ENCODE peak calls at places on chromosomes 13 and 19, in seven cellular contexts. One of them, this sample, is unnamed.

GRCh38 chr19:29896790-29897189 is 45.2 kb upstream of the URI1 start:
- DNase-seq in heart left ventricle: no peak
- DNase-seq in uterus: no peak
- DNase-seq in tibial artery: no peak
- DNase-seq in adrenal gland: no peak
- DNase-seq in thyroid gland: no peak
- DNase-seq in A549: no peak
- DNase-seq in this sample: no peak

GRCh38 chr13:110012102-110012739 is 225.8 kb upstream of the IRS2 start:
- DNase-seq in heart left ventricle: no peak
- DNase-seq in uterus: no peak
- DNase-seq in tibial artery: no peak
- DNase-seq in adrenal gland: no peak
- DNase-seq in thyroid gland: no peak
- DNase-seq in A549: peak
- DNase-seq in this sample: no peak

GRCh38 chr13:25966086-25966485 is 85.7 kb downstream of the SHISA2 start:
- DNase-seq in heart left ventricle: no peak
- DNase-seq in uterus: no peak
- DNase-seq in tibial artery: no peak
- DNase-seq in adrenal gland: no peak
- DNase-seq in thyroid gland: no peak
- DNase-seq in A549: no peak
- DNase-seq in this sample: no peak

GRCh38 chr13:40187324-40187795 is 479.1 kb downstream of the FOXO1 start:
- DNase-seq in heart left ventricle: no peak
- DNase-seq in uterus: no peak
- DNase-seq in tibial artery: no peak
- DNase-seq in adrenal gland: no peak
- DNase-seq in thyroid gland: no peak
- DNase-seq in A549: no peak
- DNase-seq in this sample: no peak

GRCh38 chr19:35442091-35442490 is 6.0 kb upstream of the FFAR2 start:
- DNase-seq in heart left ventricle: peak
- DNase-seq in uterus: no peak
- DNase-seq in tibial artery: no peak
- DNase-seq in adrenal gland: no peak
- DNase-seq in thyroid gland: no peak
- DNase-seq in A549: no peak
- DNase-seq in this sample: no peak

GRCh38 chr19:44723299-44723951 is 24.5 kb downstream of the CEACAM16 start:
- DNase-seq in heart left ventricle: no peak
- DNase-seq in uterus: no peak
- DNase-seq in tibial artery: no peak
- DNase-seq in adrenal gland: no peak
- DNase-seq in thyroid gland: no peak
- DNase-seq in A549: no peak
- DNase-seq in this sample: no peak

GRCh38 chr19:34485831-34486230 is 4.3 kb downstream of the WTIP start:
- DNase-seq in heart left ventricle: no peak
- DNase-seq in uterus: no peak
- DNase-seq in tibial artery: peak
- DNase-seq in adrenal gland: no peak
- DNase-seq in thyroid gland: no peak
- DNase-seq in A549: no peak
- DNase-seq in this sample: no peak

GRCh38 chr13:39876258-39876657 is 220.8 kb downstream of the COG6 start:
- DNase-seq in heart left ventricle: no peak
- DNase-seq in uterus: peak
- DNase-seq in tibial artery: no peak
- DNase-seq in adrenal gland: no peak
- DNase-seq in thyroid gland: no peak
- DNase-seq in A549: peak
- DNase-seq in this sample: no peak

GRCh38 chr13:33080962-33081655 is 64.9 kb downstream of the KL start:
- DNase-seq in heart left ventricle: no peak
- DNase-seq in uterus: no peak
- DNase-seq in tibial artery: no peak
- DNase-seq in adrenal gland: no peak
- DNase-seq in thyroid gland: no peak
- DNase-seq in A549: no peak
- DNase-seq in this sample: no peak

GRCh38 chr13:21683034-21683733 is 12.3 kb downstream of the FGF9 start:
- DNase-seq in heart left ventricle: no peak
- DNase-seq in uterus: no peak
- DNase-seq in tibial artery: no peak
- DNase-seq in adrenal gland: peak
- DNase-seq in thyroid gland: no peak
- DNase-seq in A549: no peak
- DNase-seq in this sample: no peak

GRCh38 chr19:33499248-33499647 is 22.3 kb downstream of the PEPD start:
- DNase-seq in heart left ventricle: peak
- DNase-seq in uterus: no peak
- DNase-seq in tibial artery: no peak
- DNase-seq in adrenal gland: no peak
- DNase-seq in thyroid gland: no peak
- DNase-seq in A549: no peak
- DNase-seq in this sample: no peak

GRCh38 chr13:45168555-45168930 is 32.3 kb downstream of the KCTD4 start:
- DNase-seq in heart left ventricle: no peak
- DNase-seq in uterus: no peak
- DNase-seq in tibial artery: no peak
- DNase-seq in adrenal gland: no peak
- DNase-seq in thyroid gland: no peak
- DNase-seq in A549: no peak
- DNase-seq in this sample: no peak
- H3K27ac ChIP-seq in heart left ventricle: no peak
- H3K27ac ChIP-seq in uterus: no peak
- H3K27ac ChIP-seq in tibial artery: no peak
- H3K27ac ChIP-seq in adrenal gland: no peak
- H3K27ac ChIP-seq in thyroid gland: peak
- H3K27ac ChIP-seq in A549: no peak
- H3K27ac ChIP-seq in this sample: peak

DNA sequence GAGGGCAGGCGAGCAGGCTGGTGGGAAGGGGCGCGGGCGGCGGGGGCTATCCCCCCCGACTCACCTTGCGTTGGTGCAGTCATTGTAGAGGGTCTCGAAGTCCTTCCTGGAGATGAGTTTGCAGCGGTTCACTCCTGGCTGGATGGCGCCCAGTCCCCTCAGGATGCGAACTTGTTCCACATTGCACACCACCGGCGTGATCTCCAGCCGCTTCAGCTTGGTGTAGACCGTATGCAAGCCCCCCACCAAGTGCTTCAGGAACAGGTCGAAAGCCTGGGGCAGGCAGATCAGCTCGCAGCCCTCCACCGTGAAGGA is 1.2 kb downstream of the DACH1 start:
- DNase-seq in heart left ventricle: peak
- DNase-seq in uterus: peak
- DNase-seq in tibial artery: no peak
- DNase-seq in adrenal gland: no peak
- DNase-seq in thyroid gland: peak
- DNase-seq in A549: no peak
- DNase-seq in this sample: no peak
- H3K4me3 ChIP-seq in heart left ventricle: peak
- H3K4me3 ChIP-seq in uterus: peak
- H3K4me3 ChIP-seq in tibial artery: peak
- H3K4me3 ChIP-seq in adrenal gland: no peak
- H3K4me3 ChIP-seq in thyroid gland: no peak
- H3K4me3 ChIP-seq in A549: peak
- H3K4me3 ChIP-seq in this sample: no peak

GRCh38 chr19:46900341-46900740 is 39.5 kb downstream of the ARHGAP35 start:
- DNase-seq in heart left ventricle: no peak
- DNase-seq in uterus: no peak
- DNase-seq in tibial artery: no peak
- DNase-seq in adrenal gland: no peak
- DNase-seq in thyroid gland: no peak
- DNase-seq in A549: no peak
- DNase-seq in this sample: no peak

GRCh38 chr19:46904114-46905060 is 43.6 kb downstream of the ARHGAP35 start:
- DNase-seq in heart left ventricle: peak
- DNase-seq in uterus: peak
- DNase-seq in tibial artery: no peak
- DNase-seq in adrenal gland: peak
- DNase-seq in thyroid gland: no peak
- DNase-seq in A549: no peak
- DNase-seq in this sample: peak

GRCh38 chr19:46903458-46903857 is 42.7 kb downstream of the ARHGAP35 start:
- DNase-seq in heart left ventricle: no peak
- DNase-seq in uterus: no peak
- DNase-seq in tibial artery: no peak
- DNase-seq in adrenal gland: no peak
- DNase-seq in thyroid gland: no peak
- DNase-seq in A549: no peak
- DNase-seq in this sample: no peak

GRCh38 chr19:46902402-46902766 is 41.6 kb downstream of the ARHGAP35 start:
- DNase-seq in heart left ventricle: no peak
- DNase-seq in uterus: no peak
- DNase-seq in tibial artery: no peak
- DNase-seq in adrenal gland: no peak
- DNase-seq in thyroid gland: no peak
- DNase-seq in A549: no peak
- DNase-seq in this sample: peak

DNA sequence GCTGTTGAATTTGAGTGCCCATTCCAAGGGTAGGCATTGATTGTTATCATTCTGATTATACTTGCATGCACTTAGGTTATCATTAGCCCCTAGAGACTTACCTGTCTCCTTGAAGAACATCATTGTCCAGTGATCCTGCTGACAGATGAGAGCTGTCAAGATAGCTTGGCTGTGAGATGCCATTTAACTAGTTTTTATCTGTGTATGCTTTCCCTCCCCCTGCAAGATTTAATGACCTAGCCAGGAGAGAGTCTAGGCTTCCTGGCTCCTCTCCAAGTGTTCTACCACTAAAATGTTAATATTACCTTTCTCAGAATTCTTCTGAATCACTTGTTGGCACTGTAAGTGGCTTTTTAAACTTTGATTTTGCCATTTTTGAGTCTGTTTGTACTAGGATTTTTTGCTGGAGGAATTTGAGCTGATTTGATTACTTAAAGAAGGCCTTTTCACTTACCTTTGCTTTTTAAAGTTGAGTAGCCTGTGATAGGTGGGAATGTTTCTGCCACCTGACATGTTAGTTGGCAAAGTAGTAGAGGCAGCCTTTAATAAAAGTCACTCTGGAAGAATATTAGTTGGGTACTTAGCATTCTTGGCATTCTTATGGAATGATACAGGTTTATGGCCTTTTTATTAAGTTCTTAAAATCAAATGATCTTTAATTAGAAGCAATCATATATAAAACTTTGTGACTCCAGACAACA is 41.1 kb downstream of the ARHGAP35 start:
- DNase-seq in heart left ventricle: no peak
- DNase-seq in uterus: no peak
- DNase-seq in tibial artery: no peak
- DNase-seq in adrenal gland: no peak
- DNase-seq in thyroid gland: no peak
- DNase-seq in A549: no peak
- DNase-seq in this sample: no peak
- H3K27ac ChIP-seq in heart left ventricle: no peak
- H3K27ac ChIP-seq in uterus: no peak
- H3K27ac ChIP-seq in tibial artery: no peak
- H3K27ac ChIP-seq in adrenal gland: no peak
- H3K27ac ChIP-seq in thyroid gland: peak
- H3K27ac ChIP-seq in A549: no peak
- H3K27ac ChIP-seq in this sample: peak

DNA sequence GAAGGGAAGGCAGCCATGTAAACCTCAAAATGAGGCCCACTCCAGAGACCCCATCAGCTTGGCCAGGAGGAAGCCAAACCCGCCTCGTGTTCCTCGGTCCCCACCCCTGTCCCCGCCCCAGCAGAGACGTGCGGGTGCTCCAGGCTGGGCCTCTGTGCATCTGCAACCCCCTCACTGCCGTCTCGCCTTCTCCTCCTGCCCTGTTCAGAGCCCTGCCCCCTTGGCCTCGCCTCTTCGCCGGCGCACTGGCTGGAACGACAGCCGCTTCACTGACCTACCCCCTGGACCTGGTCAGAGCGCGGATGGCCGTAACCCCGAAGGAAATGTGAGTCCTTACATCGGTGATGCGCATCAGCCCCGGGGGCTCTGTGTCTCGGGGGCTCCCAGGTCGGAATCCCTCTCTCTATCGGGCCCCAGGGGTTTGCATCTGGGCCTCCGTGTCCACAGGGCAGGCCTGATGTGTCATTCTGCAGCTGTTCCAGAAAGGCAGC is 32.2 kb downstream of the TMEM161A start:
- DNase-seq in heart left ventricle: no peak
- DNase-seq in uterus: peak
- DNase-seq in tibial artery: no peak
- DNase-seq in adrenal gland: peak
- DNase-seq in thyroid gland: peak
- DNase-seq in A549: no peak
- DNase-seq in this sample: no peak
- H3K4me3 ChIP-seq in heart left ventricle: peak
- H3K4me3 ChIP-seq in uterus: peak
- H3K4me3 ChIP-seq in tibial artery: peak
- H3K4me3 ChIP-seq in adrenal gland: no peak
- H3K4me3 ChIP-seq in thyroid gland: no peak
- H3K4me3 ChIP-seq in A549: peak
- H3K4me3 ChIP-seq in this sample: no peak

DNA sequence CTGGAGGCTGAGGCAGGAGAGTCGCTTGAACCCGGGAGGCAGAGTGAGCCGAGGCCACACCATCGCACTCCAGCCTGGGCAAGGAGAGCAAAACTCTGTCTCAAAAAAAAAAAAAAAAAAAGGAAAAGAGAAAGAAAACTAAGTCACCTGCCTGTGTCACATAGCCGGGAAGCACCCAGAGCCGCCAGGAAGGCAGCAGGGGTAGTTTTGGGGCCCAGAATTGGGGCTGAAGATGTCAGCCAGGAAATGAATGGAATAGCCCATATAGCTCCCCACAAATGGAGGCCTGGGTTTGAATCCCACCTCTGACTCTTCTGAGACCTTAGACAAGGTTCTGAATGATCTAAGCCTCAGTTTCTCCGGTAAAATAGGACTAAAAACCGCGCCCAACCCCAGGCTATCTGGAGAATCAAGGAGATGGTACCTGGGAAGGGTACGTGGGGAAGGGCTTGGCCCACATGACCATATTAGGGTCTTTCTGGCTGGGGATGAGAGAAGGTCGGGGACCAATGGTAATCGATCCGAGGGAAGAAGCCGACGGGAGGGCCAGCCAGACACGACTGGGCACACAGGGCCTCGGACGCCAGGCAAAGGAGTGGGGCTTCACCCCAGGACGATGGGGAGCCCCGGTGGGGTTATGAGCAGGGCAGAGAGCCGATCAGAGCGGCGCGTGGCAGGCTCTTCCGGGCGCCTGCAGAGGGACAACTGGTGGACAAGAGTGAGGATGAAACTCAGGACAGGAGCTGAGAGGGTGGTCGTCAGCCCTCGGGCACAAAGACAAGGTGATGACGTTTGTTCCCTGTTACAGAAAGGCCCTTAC is 14.4 kb downstream of the CCDC124 start:
- DNase-seq in heart left ventricle: no peak
- DNase-seq in uterus: no peak
- DNase-seq in tibial artery: no peak
- DNase-seq in adrenal gland: no peak
- DNase-seq in thyroid gland: no peak
- DNase-seq in A549: no peak
- DNase-seq in this sample: peak
- H3K27ac ChIP-seq in heart left ventricle: no peak
- H3K27ac ChIP-seq in uterus: peak
- H3K27ac ChIP-seq in tibial artery: peak
- H3K27ac ChIP-seq in adrenal gland: no peak
- H3K27ac ChIP-seq in thyroid gland: peak
- H3K27ac ChIP-seq in A549: peak
- H3K27ac ChIP-seq in this sample: no peak

GRCh38 chr19:14659886-14660489 is 14.7 kb downstream of the ADGRE3 start:
- DNase-seq in heart left ventricle: no peak
- DNase-seq in uterus: no peak
- DNase-seq in tibial artery: no peak
- DNase-seq in adrenal gland: no peak
- DNase-seq in thyroid gland: no peak
- DNase-seq in A549: no peak
- DNase-seq in this sample: no peak

GRCh38 chr19:14661372-14661924 is 13.2 kb downstream of the ADGRE3 start:
- DNase-seq in heart left ventricle: no peak
- DNase-seq in uterus: no peak
- DNase-seq in tibial artery: no peak
- DNase-seq in adrenal gland: no peak
- DNase-seq in thyroid gland: no peak
- DNase-seq in A549: no peak
- DNase-seq in this sample: no peak
- H3K4me3 ChIP-seq in heart left ventricle: no peak
- H3K4me3 ChIP-seq in uterus: no peak
- H3K4me3 ChIP-seq in tibial artery: no peak
- H3K4me3 ChIP-seq in adrenal gland: no peak
- H3K4me3 ChIP-seq in thyroid gland: no peak
- H3K4me3 ChIP-seq in A549: no peak
- H3K4me3 ChIP-seq in this sample: no peak